ENCODE peak calls at places on chromosomes 1 and 21, in eight cellular contexts. U is hepatocyte, J is cardiac muscle cell, G is pancreas, V is AG04450, C is lower lobe of right lung, K is spleen, O is tibial nerve. T is an unnamed sample.

GRCh38 chr21:38267136-38267535 is 10.3 kb downstream of the KCNJ15 start:
- DNase-seq in U (no peak), J (no peak), G (no peak), V (no peak), C (no peak), K (no peak), O (no peak), T (no peak)

GRCh38 chr1:87115317-87115885 is 201.0 kb downstream of the HS2ST1 start:
- DNase-seq in U (no peak), J (peak; percentile 75), G (no peak), V (peak; percentile 66), C (no peak), K (no peak), O (peak; percentile 71), T (no peak)

GRCh38 chr1:110816945-110817344 is 56.0 kb upstream of the CD53 start:
- DNase-seq in U (no peak), J (no peak), G (no peak), V (no peak), C (no peak), K (no peak), O (no peak), T (no peak)

GRCh38 chr1:44801491-44802305 is 1.5 kb downstream of the PLK3 start:
- DNase-seq in U (peak; percentile 25), J (peak; percentile 42), G (peak; percentile 52), V (no peak), C (peak; percentile 54), K (peak; percentile 84), O (no peak), T (no peak)

GRCh38 chr1:161946071-161946987 is 77.3 kb downstream of the OLFML2B start:
- DNase-seq in U (no peak), J (peak; percentile 57), G (no peak), V (no peak), C (no peak), K (no peak), O (no peak), T (no peak)

GRCh38 chr1:224433041-224433670 is 1.4 kb downstream of the WDR26 start:
- DNase-seq in U (peak; percentile 15), J (peak; percentile 12), G (no peak), V (no peak), C (peak; percentile 49), K (peak; percentile 84), O (peak; percentile 44), T (peak; percentile 12)

GRCh38 chr1:198699167-198700015 is 60.6 kb downstream of the PTPRC start:
- DNase-seq in U (peak; percentile 83), J (peak; percentile 53), G (peak; percentile 85), V (no peak), C (peak; percentile 76), K (peak; percentile 82), O (peak; percentile 27), T (no peak)

GRCh38 chr1:27785763-27786162 is 12.7 kb downstream of the STX12 start:
- DNase-seq in U (peak; percentile 65), J (no peak), G (no peak), V (no peak), C (no peak), K (no peak), O (no peak), T (no peak)

GRCh38 chr1:225462714-225463574 is 35.1 kb upstream of the LBR start:
- DNase-seq in U (no peak), J (no peak), G (peak; percentile 61), V (no peak), C (no peak), K (peak; percentile 44), O (no peak), T (peak; percentile 63)

GRCh38 chr1:84998642-84999280 is 1.8 kb upstream of the MCOLN2 start:
- DNase-seq in U (peak; percentile 7), J (peak; percentile 39), G (no peak), V (no peak), C (no peak), K (peak; percentile 75), O (no peak), T (no peak)

GRCh38 chr21:32306021-32306780 is 7.5 kb downstream of the MRAP start:
- DNase-seq in U (no peak), J (peak; percentile 22), G (no peak), V (no peak), C (no peak), K (no peak), O (no peak), T (peak; percentile 64)

GRCh38 chr1:44484155-44484688 is 79.2 kb downstream of the RNF220 start:
- DNase-seq in U (no peak), J (peak; percentile 76), G (no peak), V (no peak), C (no peak), K (no peak), O (no peak), T (no peak)

GRCh38 chr1:220818421-220819173 is 31.9 kb downstream of the MTARC1 start:
- DNase-seq in U (peak; percentile 64), J (peak; percentile 62), G (no peak), V (peak; percentile 96), C (no peak), K (no peak), O (no peak), T (no peak)

GRCh38 chr1:246091477-246091876 is 415.6 kb downstream of the SMYD3 start:
- DNase-seq in U (no peak), J (no peak), G (no peak), V (no peak), C (no peak), K (no peak), O (no peak), T (no peak)

GRCh38 chr1:179298952-179299351 is 5.4 kb downstream of the SOAT1 start:
- DNase-seq in U (no peak), J (no peak), G (no peak), V (no peak), C (no peak), K (no peak), O (no peak), T (no peak)

GRCh38 chr1:117060441-117061317 is 553 bp downstream of the TTF2 start:
- DNase-seq in U (peak; percentile 74), J (peak; percentile 52), G (no peak), V (no peak), C (no peak), K (peak; percentile 91), O (no peak), T (no peak)

GRCh38 chr1:62621907-62622306 is 24.6 kb downstream of the ANGPTL3 start:
- DNase-seq in U (peak; percentile 74), J (peak; percentile 89), G (no peak), V (peak; percentile 50), C (no peak), K (no peak), O (peak; percentile 12), T (no peak)

GRCh38 chr1:167819849-167820683 is 93.9 kb downstream of the ADCY10 start:
- DNase-seq in U (peak; percentile 77), J (peak; percentile 94), G (peak; percentile 86), V (peak; percentile 63), C (peak; percentile 76), K (peak; percentile 84), O (peak; percentile 31), T (peak; percentile 70)

GRCh38 chr1:169047074-169047473 is 59.4 kb upstream of the ATP1B1 start:
- DNase-seq in U (peak; percentile 23), J (no peak), G (no peak), V (no peak), C (no peak), K (no peak), O (no peak), T (no peak)

GRCh38 chr1:47059376-47059775 is 7.7 kb upstream of the CYP4Z1 start:
- DNase-seq in U (no peak), J (no peak), G (no peak), V (no peak), C (no peak), K (no peak), O (no peak), T (no peak)

DNA sequence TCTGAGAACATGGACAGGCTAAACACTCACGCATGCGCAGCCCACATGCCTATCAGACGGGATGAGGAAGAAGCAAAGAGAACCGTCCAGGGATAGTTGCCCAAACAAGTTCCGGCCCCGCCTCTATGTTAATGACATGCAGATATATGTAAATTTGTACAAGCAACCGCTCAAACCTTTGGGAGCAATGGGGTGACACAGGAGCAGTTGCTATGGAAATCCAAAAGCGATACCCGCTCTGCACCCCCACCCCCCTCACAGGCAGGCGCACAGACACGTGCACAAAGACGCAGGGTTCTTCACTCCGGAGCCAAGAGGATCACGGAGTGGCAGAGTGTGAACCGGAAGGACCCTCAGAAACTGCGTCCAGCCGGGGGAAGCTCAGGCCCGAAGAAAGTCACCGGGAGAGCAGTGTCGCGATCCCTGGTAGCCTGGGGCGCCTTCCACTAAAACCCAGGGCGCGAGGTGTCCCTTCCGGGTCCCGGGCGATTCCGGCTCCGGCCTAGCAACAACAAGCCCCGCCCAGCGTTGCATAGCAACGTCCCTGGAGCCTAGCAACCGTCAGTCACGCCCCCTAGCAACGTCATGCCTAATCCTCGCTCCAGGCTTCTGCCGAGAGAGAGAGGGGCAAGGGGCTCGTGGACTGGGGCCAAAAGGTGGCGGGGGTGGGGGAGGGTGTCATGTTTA is 24.1 kb upstream of the ADGRB2 start:
- DNase-seq in U (peak; percentile 96), J (peak; percentile 94), G (peak; percentile 96), V (peak; percentile 76), C (peak; percentile 95), K (peak; percentile 96), O (peak; percentile 96), T (peak; percentile 94)
- H3K27ac ChIP-seq in U (peak overlapping the region; percentile 67), J (peak overlapping the region; percentile 2), G (peak overlapping the region; percentile 53), V (peak overlapping the region; percentile 81), C (peak overlapping the region; percentile 88), K (peak overlapping the region; percentile 93), O (peak overlapping the region; percentile 93), T (peak overlapping the region; percentile 97)

GRCh38 chr1:17251699-17252376 is 2.9 kb downstream of the PADI3 start:
- DNase-seq in U (no peak), J (peak; percentile 18), G (no peak), V (no peak), C (no peak), K (no peak), O (no peak), T (no peak)
- H3K27me3 ChIP-seq in U (no peaks in the 10 kb centered on the region), J (no peaks in the 10 kb centered on the region), G (no peaks in the 10 kb centered on the region), V (peaks cover 5% of the 10 kb centered on the region), C (peaks cover 9% of the 10 kb centered on the region), K (peaks cover 3% of the 10 kb centered on the region), O (peaks cover 19% of the 10 kb centered on the region), T (peaks cover 16% of the 10 kb centered on the region)

DNA sequence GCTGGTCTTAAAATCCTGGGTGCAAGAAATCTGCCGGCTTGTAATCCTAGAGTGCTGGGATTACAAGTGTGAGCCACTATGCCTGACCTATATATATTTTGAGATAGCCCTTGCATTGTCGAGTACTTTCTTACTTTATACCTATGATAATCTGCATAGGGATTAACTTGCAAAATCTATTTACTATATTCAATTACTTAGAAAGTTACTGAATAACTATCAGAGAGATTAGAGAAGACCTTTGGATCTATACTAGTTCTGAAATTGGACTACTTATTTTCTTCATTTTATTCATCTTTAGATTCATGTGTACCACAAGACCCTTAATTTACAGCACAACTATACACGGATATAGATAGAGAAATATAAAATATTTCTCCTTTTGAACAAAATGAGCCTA is 1766.0 kb downstream of the NCAM2 start:
- DNase-seq in U (no peak), J (no peak), G (no peak), V (no peak), C (no peak), K (no peak), O (no peak), T (no peak)
- TF ChIP-seq CTCF in U (no peak), J (no peak), G (no peak), V (no peak), C (no peak), K (no peak), O (no peak), T (no peak)

DNA sequence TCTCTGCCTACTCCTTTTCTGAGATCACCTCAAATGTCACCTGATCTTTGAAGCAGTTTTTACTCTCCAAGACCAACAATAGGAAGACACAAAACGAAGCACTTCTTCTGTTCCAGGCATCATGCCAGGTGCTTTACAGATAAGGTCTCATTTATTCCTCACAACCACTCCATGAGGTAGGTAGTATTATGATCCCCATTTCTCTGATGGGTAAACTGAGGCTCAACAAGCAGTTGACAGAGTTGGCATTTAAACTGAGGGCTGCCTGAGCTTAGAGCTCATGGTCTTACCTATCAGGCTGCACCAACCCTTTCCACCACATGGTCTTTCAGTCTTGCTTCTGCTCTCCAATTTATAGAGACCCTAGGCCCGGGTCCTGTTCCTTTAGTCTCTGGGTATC is 147.2 kb upstream of the JUN start:
- DNase-seq in U (no peak), J (no peak), G (no peak), V (no peak), C (no peak), K (no peak), O (no peak), T (no peak)
- H3K27ac ChIP-seq in U (no peak overlapping the region), J (no peak overlapping the region), G (no peak overlapping the region), V (no peak overlapping the region), C (no peak overlapping the region), K (no peak overlapping the region), O (no peak overlapping the region), T (no peak overlapping the region)

T was measured in dorsolateral prefrontal cortex.